ENCODE peak calls at places on chromosomes 11 and 22, in nine cellular contexts. M is fibroblast of lung, Y is AG09309, L is MM.1S, S is cardiac fibroblast, W is OCI-LY7, P is AG10803, A is heart right ventricle, B is pancreas. I is an unnamed sample.

GRCh38 chr11:3946445-3947017 is 91.1 kb downstream of the STIM1 start:
- DNase-seq in M (no peak), Y (no peak), L (no peak), S (no peak), W (no peak), P (no peak), A (no peak), B (no peak), I (no peak)

GRCh38 chr11:61362542-61362875 is 335 bp downstream of the TMEM138 start:
- DNase-seq in M (peak; percentile 73), Y (no peak), L (peak; percentile 45), S (peak; percentile 66), W (peak; percentile 47), P (peak; percentile 49), A (no peak), B (no peak), I (peak; percentile 77)

GRCh38 chr11:104995001-104995408 is 26.6 kb upstream of the CASP4 start:
- DNase-seq in M (no peak), Y (no peak), L (no peak), S (no peak), W (no peak), P (no peak), A (no peak), B (no peak), I (no peak)

GRCh38 chr11:134915212-134915611 is 503.2 kb upstream of the B3GAT1 start:
- DNase-seq in M (peak; percentile 78), Y (no peak), L (no peak), S (no peak), W (no peak), P (no peak), A (peak; percentile 45), B (no peak), I (no peak)

GRCh38 chr11:61874460-61874809 is 16.9 kb downstream of the FADS3 start:
- DNase-seq in M (no peak), Y (no peak), L (no peak), S (no peak), W (no peak), P (no peak), A (peak; percentile 68), B (no peak), I (no peak)

GRCh38 chr22:39994566-39995345 is at the start of gene FAM83F:
- DNase-seq in M (no peak), Y (no peak), L (no peak), S (no peak), W (no peak), P (no peak), A (peak; percentile 25), B (peak; percentile 85), I (no peak)

GRCh38 chr11:79290766-79291165 is 150.1 kb downstream of the TENM4 start:
- DNase-seq in M (no peak), Y (no peak), L (no peak), S (no peak), W (no peak), P (no peak), A (no peak), B (no peak), I (no peak)

GRCh38 chr22:30005213-30005857 is 74.9 kb upstream of the HORMAD2 start:
- DNase-seq in M (peak; percentile 43), Y (no peak), L (peak; percentile 56), S (peak; percentile 83), W (peak; percentile 57), P (peak; percentile 67), A (peak; percentile 69), B (peak; percentile 60), I (peak; percentile 82)

GRCh38 chr11:61787928-61788491 is 4.4 kb downstream of the TMEM258 start:
- DNase-seq in M (peak; percentile 50), Y (no peak), L (no peak), S (peak; percentile 68), W (peak; percentile 25), P (peak; percentile 30), A (no peak), B (no peak), I (peak; percentile 90)

GRCh38 chr11:124829986-124830385 is 29.8 kb upstream of the MSANTD2 start:
- DNase-seq in M (peak; percentile 52), Y (no peak), L (no peak), S (no peak), W (no peak), P (peak; percentile 29), A (no peak), B (no peak), I (peak; percentile 24)

GRCh38 chr11:122159173-122159701 is 43.2 kb upstream of the BLID start:
- DNase-seq in M (peak; percentile 82), Y (no peak), L (no peak), S (peak; percentile 77), W (no peak), P (peak; percentile 70), A (no peak), B (no peak), I (peak; percentile 79)

GRCh38 chr22:40509401-40510134 is 127.0 kb downstream of the MRTFA start:
- DNase-seq in M (peak; percentile 94), Y (peak; percentile 88), L (no peak), S (peak; percentile 92), W (no peak), P (peak; percentile 96), A (no peak), B (peak; percentile 53), I (peak; percentile 97)

GRCh38 chr11:22521226-22521625 is 104.4 kb downstream of the FANCF start:
- DNase-seq in M (peak; percentile 90), Y (no peak), L (no peak), S (peak; percentile 76), W (no peak), P (peak; percentile 60), A (no peak), B (no peak), I (peak; percentile 34)

GRCh38 chr22:40182231-40182835 is 4.6 kb downstream of the TNRC6B start:
- DNase-seq in M (peak; percentile 60), Y (no peak), L (no peak), S (no peak), W (no peak), P (peak; percentile 57), A (no peak), B (no peak), I (no peak)

GRCh38 chr11:128422576-128423370 is 164.6 kb downstream of the ETS1 start:
- DNase-seq in M (no peak), Y (no peak), L (no peak), S (no peak), W (no peak), P (no peak), A (peak; percentile 66), B (peak; percentile 40), I (no peak)

GRCh38 chr11:45527898-45528297 is 137.5 kb downstream of the CHST1 start:
- DNase-seq in M (no peak), Y (no peak), L (no peak), S (peak; percentile 2), W (no peak), P (no peak), A (no peak), B (no peak), I (peak; percentile 4)

GRCh38 chr11:9123595-9124304 is 32.4 kb upstream of the SCUBE2 start:
- DNase-seq in M (no peak), Y (no peak), L (no peak), S (no peak), W (no peak), P (no peak), A (no peak), B (no peak), I (no peak)

GRCh38 chr11:128567130-128567529 is 20.2 kb downstream of the ETS1 start:
- DNase-seq in M (no peak), Y (no peak), L (no peak), S (no peak), W (no peak), P (no peak), A (no peak), B (no peak), I (no peak)

DNA sequence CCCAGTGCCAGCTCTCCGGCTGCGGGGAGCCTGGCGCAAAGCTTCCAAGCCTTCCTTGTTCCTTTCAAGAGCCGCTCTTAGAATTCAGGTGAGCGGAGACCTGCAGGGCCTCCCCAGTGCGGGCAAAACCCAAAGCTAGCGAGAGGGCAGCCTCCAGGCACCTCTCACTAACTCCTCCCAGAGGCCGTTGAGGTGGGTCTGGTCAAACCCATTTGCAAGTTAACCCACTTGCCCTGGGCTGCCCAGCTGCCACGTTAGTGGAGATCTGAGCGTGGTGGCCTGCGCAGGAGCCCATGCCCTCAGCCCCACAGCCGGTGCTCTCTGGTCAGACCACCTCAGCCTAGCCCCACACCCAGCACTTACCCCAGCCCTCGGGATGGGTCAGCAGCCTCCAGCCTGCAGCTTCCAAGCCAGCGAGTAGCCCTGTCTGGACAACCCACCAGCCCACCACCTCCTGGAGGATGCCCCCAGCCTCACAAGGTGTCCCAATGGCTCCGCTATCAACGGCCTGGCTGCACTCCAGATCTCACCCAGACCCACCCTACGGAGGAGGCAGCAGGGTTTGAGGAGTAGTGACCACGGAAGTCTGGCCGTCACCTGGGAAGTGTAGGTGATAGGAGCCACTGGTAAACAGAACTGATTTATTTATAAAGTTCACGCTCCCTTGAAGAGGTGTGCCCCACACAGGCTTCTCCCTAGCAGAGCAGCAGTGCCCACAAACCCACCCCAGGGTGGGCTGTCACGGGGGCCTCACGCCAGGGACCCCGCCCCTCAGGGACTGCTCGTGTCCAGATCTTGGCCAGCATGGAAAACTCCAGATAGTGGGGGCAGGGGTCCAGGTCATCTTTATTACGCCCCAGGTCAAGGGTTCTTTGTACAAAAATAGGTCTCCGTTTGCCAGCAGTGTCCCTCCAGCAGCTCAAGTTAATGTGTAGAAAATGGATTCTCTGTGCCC is 2.2 kb downstream of the ASCL2 start:
- DNase-seq in M (no peak), Y (no peak), L (no peak), S (no peak), W (no peak), P (no peak), A (no peak), B (peak; percentile 37), I (no peak)
- H3K4me3 ChIP-seq in M (no peak overlapping the region), Y (no peak overlapping the region), L (no peak overlapping the region), S (no peak overlapping the region), W (peak overlapping the region; percentile 40), P (no peak overlapping the region), A (peak overlapping the region; percentile 44), B (no peak overlapping the region), I (no peak overlapping the region)

GRCh38 chr22:25382762-25383161 is 163.3 kb downstream of the CRYBB2 start:
- DNase-seq in M (no peak), Y (no peak), L (no peak), S (no peak), W (no peak), P (no peak), A (no peak), B (no peak), I (no peak)
- TF ChIP-seq CTCF in M (peak; percentile 12), Y (no peak), L (peak; percentile 13), S (peak; percentile 16), W (peak; percentile 30), P (no peak), A (no peak), B (no peak), I (peak; percentile 36)

GRCh38 chr11:114065094-114065493 is 5.6 kb downstream of the ZBTB16 start:
- DNase-seq in M (no peak), Y (no peak), L (no peak), S (no peak), W (no peak), P (no peak), A (no peak), B (no peak), I (no peak)
- H3K4me3 ChIP-seq in M (peak overlapping the region; percentile 49), Y (no peak overlapping the region), L (no peak overlapping the region), S (no peak overlapping the region), W (no peak overlapping the region), P (no peak overlapping the region), A (peak overlapping the region; percentile 20), B (no peak overlapping the region), I (no peak overlapping the region)

DNA sequence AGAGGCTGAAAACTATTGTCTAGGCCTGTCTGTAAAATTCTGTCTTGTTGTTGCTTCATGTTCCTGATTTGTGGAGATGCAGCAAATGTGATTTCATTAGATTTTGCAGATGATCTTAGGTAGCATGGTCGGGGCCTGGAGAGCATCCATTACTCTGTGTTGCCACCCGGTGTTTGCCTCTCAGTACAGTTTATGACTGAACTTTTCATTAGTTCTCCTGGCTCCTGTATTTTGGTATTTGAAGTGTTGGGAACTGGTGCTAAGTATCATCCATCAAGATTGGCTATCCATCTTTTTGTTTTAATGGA is 7.7 kb downstream of the YWHAH start:
- DNase-seq in M (peak; percentile 21), Y (no peak), L (no peak), S (no peak), W (no peak), P (peak; percentile 18), A (no peak), B (no peak), I (peak; percentile 33)
- TF ChIP-seq CTCF in M (no peak), Y (no peak), L (no peak), S (no peak), W (peak; percentile 53), P (peak; percentile 25), A (no peak), B (no peak), I (peak; percentile 38)